ENCODE peak calls at places on chromosomes 12 and 14, in six cellular contexts. D is stimulated activated CD4-positive, alpha-beta T cell treated with anti-CD3 and anti-CD28 coated beads, TNF-alpha, amount 100 ng/mL, for 48 hours; U is nephron progenitor cell; A is COR-L47; R is GM23338; Z is NCI-H82. H is an unnamed sample.
A peak's percentile ranks its signal among the peaks of the same experiment; 100 is the strongest.

GRCh38 chr12:128966411-128966810 is 113.1 kb downstream of the GLT1D1 start:
- DNase-seq in Z (no peak), R (no peak), A (peak; percentile 76), D (no peak), U (no peak), H (no peak)

GRCh38 chr14:71117839-71118743 is 210.8 kb downstream of the PCNX1 start:
- DNase-seq in A (no peak), Z (no peak), D (no peak), R (peak; percentile 20), U (no peak), H (no peak)

GRCh38 chr14:70239802-70240201 is 51.1 kb upstream of the SLC8A3 start:
- DNase-seq in U (no peak), R (no peak), Z (no peak), A (no peak), D (no peak), H (no peak)

GRCh38 chr14:73460691-73461127 is 2.4 kb upstream of the NUMB start:
- DNase-seq in U (no peak), D (no peak), R (no peak), Z (peak; percentile 57), A (peak; percentile 69), H (no peak)

GRCh38 chr12:32049956-32050355 is 56.7 kb upstream of the BICD1 start:
- DNase-seq in U (no peak), Z (peak; percentile 31), D (no peak), A (no peak), R (no peak), H (no peak)

GRCh38 chr14:22887990-22888378 is 5.0 kb downstream of the REM2 start:
- DNase-seq in Z (peak; percentile 58), D (peak; percentile 55), U (no peak), R (no peak), A (no peak), H (peak; percentile 38)

GRCh38 chr12:51886021-51886710 is 1.7 kb upstream of the ANKRD33 start:
- DNase-seq in R (peak; percentile 46), A (no peak), Z (no peak), U (no peak), D (peak; percentile 35), H (no peak)

GRCh38 chr12:47988073-47989022 is 15.9 kb downstream of the COL2A1 start:
- DNase-seq in R (peak; percentile 76), U (peak; percentile 77), Z (no peak), A (no peak), D (no peak), H (no peak)

GRCh38 chr12:118183711-118184110 is 47.8 kb downstream of the PEBP1 start:
- DNase-seq in Z (no peak), U (no peak), A (no peak), D (no peak), R (no peak), H (no peak)

GRCh38 chr14:38125484-38125912 is 82.2 kb upstream of the SSTR1 start:
- DNase-seq in Z (no peak), U (peak; percentile 21), D (no peak), R (no peak), A (peak; percentile 94), H (no peak)

GRCh38 chr14:95993768-95994592 is 45.2 kb upstream of the C14orf132 start:
- DNase-seq in D (peak; percentile 21), A (peak; percentile 89), R (peak; percentile 92), U (peak; percentile 42), Z (peak; percentile 79), H (peak; percentile 13)

GRCh38 chr12:113016796-113017195 is 38.5 kb downstream of the OAS2 start:
- DNase-seq in Z (peak; percentile 20), R (no peak), U (no peak), D (no peak), A (no peak), H (no peak)

GRCh38 chr12:106226884-106227640 is 20.8 kb downstream of the CKAP4 start:
- DNase-seq in U (no peak), D (peak; percentile 10), Z (peak; percentile 85), A (peak; percentile 41), R (peak; percentile 81), H (no peak)

GRCh38 chr14:97554597-97554996 is 757.4 kb downstream of the VRK1 start:
- DNase-seq in Z (no peak), U (no peak), A (no peak), D (no peak), R (no peak), H (no peak)

GRCh38 chr12:2959508-2960431 is 573 bp downstream of the TEAD4 start:
- DNase-seq in R (peak; percentile 49), A (peak; percentile 23), D (peak; percentile 15), U (peak; percentile 71), Z (peak; percentile 79), H (no peak)

GRCh38 chr14:88386395-88386794 is 938 bp downstream of the SPATA7 start:
- DNase-seq in R (no peak), U (no peak), A (no peak), D (no peak), Z (no peak), H (no peak)

GRCh38 chr14:62694075-62694474 is 351.2 kb downstream of the KCNH5 start:
- DNase-seq in A (no peak), U (no peak), Z (no peak), D (no peak), R (no peak), H (no peak)

GRCh38 chr12:2853626-2854025 is 3.2 kb downstream of the TEX52 start:
- DNase-seq in U (peak; percentile 92), A (peak; percentile 44), Z (peak; percentile 85), D (peak; percentile 60), R (peak; percentile 95), H (peak; percentile 53)

GRCh38 chr14:103574707-103575285 is 12.0 kb downstream of the COA8 start:
- DNase-seq in U (no peak), Z (no peak), D (no peak), R (no peak), A (no peak), H (no peak)

GRCh38 chr12:57813971-57814771 is 4.4 kb downstream of the AVIL start:
- DNase-seq in D (no peak), A (no peak), R (no peak), U (no peak), Z (no peak), H (no peak)

GRCh38 chr14:75511201-75511600 is 11.1 kb upstream of the BATF start:
- DNase-seq in R (no peak), U (no peak), Z (no peak), D (no peak), A (no peak), H (no peak)

GRCh38 chr12:32477714-32478113 is 78.4 kb downstream of the FGD4 start:
- DNase-seq in Z (peak; percentile 67), R (no peak), D (no peak), U (no peak), A (no peak), H (no peak)

GRCh38 chr14:73339846-73340565 is 102.7 kb downstream of the PAPLN start:
- DNase-seq in D (no peak), Z (peak; percentile 95), U (no peak), R (peak; percentile 17), A (no peak), H (no peak)

GRCh38 chr14:31457665-31458659 is 656 bp upstream of the DTD2 start:
- DNase-seq in A (no peak), D (no peak), Z (peak; percentile 1), R (no peak), U (no peak), H (no peak)

GRCh38 chr14:96117997-96118790 is 79.0 kb downstream of the C14orf132 start:
- DNase-seq in Z (no peak), R (no peak), U (no peak), A (no peak), D (no peak), H (no peak)

GRCh38 chr14:32933943-32934890 is 4.5 kb upstream of the NPAS3 start:
- DNase-seq in U (peak; percentile 71), R (peak; percentile 53), A (peak; percentile 53), Z (peak; percentile 74), D (no peak), H (peak; percentile 56)

GRCh38 chr12:32515137-32515860 is 115.9 kb downstream of the FGD4 start:
- DNase-seq in Z (no peak), A (no peak), D (no peak), U (no peak), R (no peak), H (no peak)

GRCh38 chr14:33660248-33660647 is 290.6 kb downstream of the EGLN3 start:
- DNase-seq in U (no peak), D (no peak), Z (no peak), R (no peak), A (no peak), H (no peak)

GRCh38 chr12:94689646-94690036 is 39.3 kb upstream of the TMCC3 start:
- DNase-seq in A (no peak), D (no peak), R (no peak), Z (no peak), U (no peak), H (no peak)

GRCh38 chr12:3277261-3277943 is 200.2 kb downstream of the TSPAN9 start:
- DNase-seq in D (no peak), R (no peak), U (no peak), A (no peak), Z (no peak), H (no peak)

GRCh38 chr12:3148366-3149000 is 71.3 kb downstream of the TSPAN9 start:
- DNase-seq in A (no peak), U (peak; percentile 50), Z (peak; percentile 29), R (no peak), D (no peak), H (no peak)

GRCh38 chr12:62834971-62835547 is 99.9 kb downstream of the PPM1H start:
- DNase-seq in D (no peak), A (no peak), R (no peak), U (no peak), Z (no peak), H (no peak)

H was measured in nucleus accumbens.